ENCODE peak calls at places on chromosomes 3 and 15, in five cellular contexts. One of them, this sample, is unnamed.

GRCh38 chr3:178103140-178103539 is 433.1 kb upstream of the KCNMB2 start:
- DNase-seq in NCI-H510A: no peak
- DNase-seq in lower lobe of right lung: no peak
- DNase-seq in NCI-H2081: no peak
- DNase-seq in stimulated activated CD8-positive, alpha-beta memory T cell treated with anti-CD3 and anti-CD28 coated beads, Interleukin-15, amount 100 ng/mL, for 24 hours: no peak
- DNase-seq in this sample: no peak

GRCh38 chr3:109559389-109559788 is 222.0 kb upstream of the DPPA4 start:
- DNase-seq in NCI-H510A: no peak
- DNase-seq in lower lobe of right lung: no peak
- DNase-seq in NCI-H2081: no peak
- DNase-seq in stimulated activated CD8-positive, alpha-beta memory T cell treated with anti-CD3 and anti-CD28 coated beads, Interleukin-15, amount 100 ng/mL, for 24 hours: no peak
- DNase-seq in this sample: no peak

GRCh38 chr3:53773586-53774368 is 72.4 kb downstream of the CHDH start:
- DNase-seq in NCI-H510A: no peak
- DNase-seq in lower lobe of right lung: no peak
- DNase-seq in NCI-H2081: no peak
- DNase-seq in stimulated activated CD8-positive, alpha-beta memory T cell treated with anti-CD3 and anti-CD28 coated beads, Interleukin-15, amount 100 ng/mL, for 24 hours: no peak
- DNase-seq in this sample: peak; percentile 51

GRCh38 chr3:120182613-120183524 is 88.6 kb upstream of the GSK3B start:
- DNase-seq in NCI-H510A: no peak
- DNase-seq in lower lobe of right lung: no peak
- DNase-seq in NCI-H2081: no peak
- DNase-seq in stimulated activated CD8-positive, alpha-beta memory T cell treated with anti-CD3 and anti-CD28 coated beads, Interleukin-15, amount 100 ng/mL, for 24 hours: no peak
- DNase-seq in this sample: no peak

GRCh38 chr3:72338942-72339749 is 509.1 kb downstream of the SHQ1 start:
- DNase-seq in NCI-H510A: no peak
- DNase-seq in lower lobe of right lung: no peak
- DNase-seq in NCI-H2081: no peak
- DNase-seq in stimulated activated CD8-positive, alpha-beta memory T cell treated with anti-CD3 and anti-CD28 coated beads, Interleukin-15, amount 100 ng/mL, for 24 hours: no peak
- DNase-seq in this sample: peak; percentile 43

GRCh38 chr15:65881766-65882434 is 12.6 kb downstream of the RAB11A start:
- DNase-seq in NCI-H510A: no peak
- DNase-seq in lower lobe of right lung: no peak
- DNase-seq in NCI-H2081: no peak
- DNase-seq in stimulated activated CD8-positive, alpha-beta memory T cell treated with anti-CD3 and anti-CD28 coated beads, Interleukin-15, amount 100 ng/mL, for 24 hours: no peak
- DNase-seq in this sample: no peak

GRCh38 chr3:177777699-177778098 is 580.4 kb upstream of the TBL1XR1 start:
- DNase-seq in NCI-H510A: no peak
- DNase-seq in lower lobe of right lung: peak; percentile 56
- DNase-seq in NCI-H2081: peak; percentile 70
- DNase-seq in stimulated activated CD8-positive, alpha-beta memory T cell treated with anti-CD3 and anti-CD28 coated beads, Interleukin-15, amount 100 ng/mL, for 24 hours: no peak
- DNase-seq in this sample: no peak

GRCh38 chr3:112604536-112604935 is 36.4 kb downstream of the CCDC80 start:
- DNase-seq in NCI-H510A: no peak
- DNase-seq in lower lobe of right lung: no peak
- DNase-seq in NCI-H2081: no peak
- DNase-seq in stimulated activated CD8-positive, alpha-beta memory T cell treated with anti-CD3 and anti-CD28 coated beads, Interleukin-15, amount 100 ng/mL, for 24 hours: no peak
- DNase-seq in this sample: no peak

GRCh38 chr3:44509985-44510360 is 32.5 kb upstream of the ZNF445 start:
- DNase-seq in NCI-H510A: no peak
- DNase-seq in lower lobe of right lung: no peak
- DNase-seq in NCI-H2081: no peak
- DNase-seq in stimulated activated CD8-positive, alpha-beta memory T cell treated with anti-CD3 and anti-CD28 coated beads, Interleukin-15, amount 100 ng/mL, for 24 hours: no peak
- DNase-seq in this sample: no peak

GRCh38 chr15:99296386-99296785 is 45.1 kb downstream of the LRRC28 start:
- DNase-seq in NCI-H510A: no peak
- DNase-seq in lower lobe of right lung: no peak
- DNase-seq in NCI-H2081: no peak
- DNase-seq in stimulated activated CD8-positive, alpha-beta memory T cell treated with anti-CD3 and anti-CD28 coated beads, Interleukin-15, amount 100 ng/mL, for 24 hours: no peak
- DNase-seq in this sample: no peak

GRCh38 chr3:143526016-143526540 is 322.2 kb downstream of the SLC9A9 start:
- DNase-seq in NCI-H510A: no peak
- DNase-seq in lower lobe of right lung: no peak
- DNase-seq in NCI-H2081: no peak
- DNase-seq in stimulated activated CD8-positive, alpha-beta memory T cell treated with anti-CD3 and anti-CD28 coated beads, Interleukin-15, amount 100 ng/mL, for 24 hours: no peak
- DNase-seq in this sample: no peak

GRCh38 chr15:77851696-77852095 is 219.0 kb upstream of the LINGO1 start:
- DNase-seq in NCI-H510A: no peak
- DNase-seq in lower lobe of right lung: peak; percentile 39
- DNase-seq in NCI-H2081: no peak
- DNase-seq in stimulated activated CD8-positive, alpha-beta memory T cell treated with anti-CD3 and anti-CD28 coated beads, Interleukin-15, amount 100 ng/mL, for 24 hours: no peak
- DNase-seq in this sample: peak; percentile 22

GRCh38 chr3:107523361-107524213 is 825 bp downstream of the BBX start:
- DNase-seq in NCI-H510A: no peak
- DNase-seq in lower lobe of right lung: peak; percentile 79
- DNase-seq in NCI-H2081: peak; percentile 50
- DNase-seq in stimulated activated CD8-positive, alpha-beta memory T cell treated with anti-CD3 and anti-CD28 coated beads, Interleukin-15, amount 100 ng/mL, for 24 hours: peak; percentile 25
- DNase-seq in this sample: peak; percentile 92

GRCh38 chr3:111747490-111747889 is 111.6 kb upstream of the PHLDB2 start:
- DNase-seq in NCI-H510A: no peak
- DNase-seq in lower lobe of right lung: no peak
- DNase-seq in NCI-H2081: no peak
- DNase-seq in stimulated activated CD8-positive, alpha-beta memory T cell treated with anti-CD3 and anti-CD28 coated beads, Interleukin-15, amount 100 ng/mL, for 24 hours: no peak
- DNase-seq in this sample: no peak

GRCh38 chr3:113534365-113534764 is 2.0 kb downstream of the SIDT1 start:
- DNase-seq in NCI-H510A: no peak
- DNase-seq in lower lobe of right lung: no peak
- DNase-seq in NCI-H2081: no peak
- DNase-seq in stimulated activated CD8-positive, alpha-beta memory T cell treated with anti-CD3 and anti-CD28 coated beads, Interleukin-15, amount 100 ng/mL, for 24 hours: no peak
- DNase-seq in this sample: no peak

GRCh38 chr15:89458440-89458839 is 37.9 kb downstream of the RHCG start:
- DNase-seq in NCI-H510A: no peak
- DNase-seq in lower lobe of right lung: no peak
- DNase-seq in NCI-H2081: no peak
- DNase-seq in stimulated activated CD8-positive, alpha-beta memory T cell treated with anti-CD3 and anti-CD28 coated beads, Interleukin-15, amount 100 ng/mL, for 24 hours: no peak
- DNase-seq in this sample: no peak

GRCh38 chr15:78822514-78822913 is 11.2 kb upstream of the ADAMTS7 start:
- DNase-seq in NCI-H510A: no peak
- DNase-seq in lower lobe of right lung: no peak
- DNase-seq in NCI-H2081: no peak
- DNase-seq in stimulated activated CD8-positive, alpha-beta memory T cell treated with anti-CD3 and anti-CD28 coated beads, Interleukin-15, amount 100 ng/mL, for 24 hours: no peak
- DNase-seq in this sample: no peak

GRCh38 chr15:34732430-34732829 is 22.4 kb downstream of the GJD2 start:
- DNase-seq in NCI-H510A: peak; percentile 23
- DNase-seq in lower lobe of right lung: no peak
- DNase-seq in NCI-H2081: no peak
- DNase-seq in stimulated activated CD8-positive, alpha-beta memory T cell treated with anti-CD3 and anti-CD28 coated beads, Interleukin-15, amount 100 ng/mL, for 24 hours: no peak
- DNase-seq in this sample: no peak

GRCh38 chr3:14884665-14885064 is 62.7 kb upstream of the NR2C2 start:
- DNase-seq in NCI-H510A: no peak
- DNase-seq in lower lobe of right lung: no peak
- DNase-seq in NCI-H2081: no peak
- DNase-seq in stimulated activated CD8-positive, alpha-beta memory T cell treated with anti-CD3 and anti-CD28 coated beads, Interleukin-15, amount 100 ng/mL, for 24 hours: no peak
- DNase-seq in this sample: no peak

GRCh38 chr3:132879651-132880050 is 157.4 kb upstream of the NPHP3 start:
- DNase-seq in NCI-H510A: no peak
- DNase-seq in lower lobe of right lung: no peak
- DNase-seq in NCI-H2081: no peak
- DNase-seq in stimulated activated CD8-positive, alpha-beta memory T cell treated with anti-CD3 and anti-CD28 coated beads, Interleukin-15, amount 100 ng/mL, for 24 hours: no peak
- DNase-seq in this sample: no peak

GRCh38 chr15:94131875-94132274 is 99.5 kb upstream of the MCTP2 start:
- DNase-seq in NCI-H510A: no peak
- DNase-seq in lower lobe of right lung: no peak
- DNase-seq in NCI-H2081: no peak
- DNase-seq in stimulated activated CD8-positive, alpha-beta memory T cell treated with anti-CD3 and anti-CD28 coated beads, Interleukin-15, amount 100 ng/mL, for 24 hours: no peak
- DNase-seq in this sample: no peak

GRCh38 chr3:50251220-50251619 is 15.2 kb downstream of the GNAI2 start:
- DNase-seq in NCI-H510A: no peak
- DNase-seq in lower lobe of right lung: no peak
- DNase-seq in NCI-H2081: no peak
- DNase-seq in stimulated activated CD8-positive, alpha-beta memory T cell treated with anti-CD3 and anti-CD28 coated beads, Interleukin-15, amount 100 ng/mL, for 24 hours: no peak
- DNase-seq in this sample: no peak

GRCh38 chr3:191356586-191357439 is 26.5 kb upstream of the UTS2B start:
- DNase-seq in NCI-H510A: no peak
- DNase-seq in lower lobe of right lung: no peak
- DNase-seq in NCI-H2081: no peak
- DNase-seq in stimulated activated CD8-positive, alpha-beta memory T cell treated with anti-CD3 and anti-CD28 coated beads, Interleukin-15, amount 100 ng/mL, for 24 hours: no peak
- DNase-seq in this sample: peak; percentile 34

GRCh38 chr15:93059442-93059841 is 29.6 kb downstream of the RGMA start:
- DNase-seq in NCI-H510A: no peak
- DNase-seq in lower lobe of right lung: no peak
- DNase-seq in NCI-H2081: no peak
- DNase-seq in stimulated activated CD8-positive, alpha-beta memory T cell treated with anti-CD3 and anti-CD28 coated beads, Interleukin-15, amount 100 ng/mL, for 24 hours: no peak
- DNase-seq in this sample: no peak